ENCODE peak calls at places on chromosomes 11 and 22, in four cellular contexts. S is thyroid gland, Z is prostate gland, Q is HuH-7. J is an unnamed sample.

GRCh38 chr11:23540101-23540561 is 679.9 kb upstream of the CCDC179 start:
- DNase-seq in S (no peak), Z (no peak), Q (peak), J (no peak)

GRCh38 chr22:25898707-25899365 is 156.8 kb downstream of the MYO18B start:
- DNase-seq in S (no peak), Z (no peak), Q (peak), J (no peak)

GRCh38 chr22:46079861-46080821 is 70.2 kb upstream of the PPARA start:
- DNase-seq in S (peak), Z (peak), Q (no peak), J (no peak)

GRCh38 chr11:100687032-100687629 is at the start of gene ARHGAP42:
- DNase-seq in S (peak), Z (peak), Q (peak), J (peak)

GRCh38 chr22:37870273-37870672 is 21.1 kb downstream of the EIF3L start:
- DNase-seq in S (no peak), Z (no peak), Q (no peak), J (no peak)

GRCh38 chr22:42933783-42934144 is 76.7 kb upstream of the ARFGAP3 start:
- DNase-seq in S (peak), Z (peak), Q (no peak), J (no peak)

GRCh38 chr22:25482091-25482760 is 82.2 kb upstream of the GRK3 start:
- DNase-seq in S (no peak), Z (no peak), Q (no peak), J (no peak)

GRCh38 chr11:19673924-19674390 is 38.7 kb upstream of the NAV2 start:
- DNase-seq in S (peak), Z (peak), Q (no peak), J (peak)

GRCh38 chr11:131816046-131816445 is 445.6 kb downstream of the NTM start:
- DNase-seq in S (no peak), Z (no peak), Q (no peak), J (no peak)

GRCh38 chr11:130801287-130802146 is 114.8 kb downstream of the SNX19 start:
- DNase-seq in S (no peak), Z (no peak), Q (no peak), J (no peak)

GRCh38 chr11:78150754-78151153 is 11.3 kb upstream of the ALG8 start:
- DNase-seq in S (no peak), Z (no peak), Q (no peak), J (no peak)

GRCh38 chr11:61056566-61056965 is 45.7 kb upstream of the CD5 start:
- DNase-seq in S (no peak), Z (no peak), Q (no peak), J (no peak)

GRCh38 chr11:123260511-123261211 is 65.6 kb upstream of the CLMP start:
- DNase-seq in S (no peak), Z (no peak), Q (no peak), J (no peak)

GRCh38 chr11:72179049-72179803 is 12.7 kb upstream of the FOLR1 start:
- DNase-seq in S (peak), Z (no peak), Q (no peak), J (no peak)

GRCh38 chr11:116580828-116581227 is 192.0 kb downstream of the BUD13 start:
- DNase-seq in S (no peak), Z (no peak), Q (no peak), J (no peak)

J was measured in ureter.